ENCODE peak calls at places on chromosomes 11 and 22, in four cellular contexts. V is HepG2, R is K562, Y is GM12878. U is an unnamed sample.

GRCh38 chr11:64022125-64022784 is 13.5 kb upstream of the FLRT1 start:
- DNase-seq in V (no peak), R (no peak), Y (no peak), U (no peak)

GRCh38 chr11:11976476-11977187 is 31.8 kb downstream of the DKK3 start:
- DNase-seq in V (no peak), R (no peak), Y (no peak), U (no peak)

GRCh38 chr11:88552377-88553029 is 215.0 kb upstream of the CTSC start:
- DNase-seq in V (peak; percentile 39), R (peak; percentile 59), Y (peak; percentile 12), U (peak; percentile 73)

GRCh38 chr11:86386791-86387190 is 12.1 kb downstream of the CCDC81 start:
- DNase-seq in V (no peak), R (no peak), Y (no peak), U (no peak)

GRCh38 chr11:83609181-83609580 is 323.0 kb upstream of the CCDC90B start:
- DNase-seq in V (no peak), R (no peak), Y (no peak), U (no peak)

GRCh38 chr22:20912494-20912893 is 4.7 kb upstream of the CRKL start:
- DNase-seq in V (no peak), R (no peak), Y (no peak), U (no peak)

GRCh38 chr11:67199751-67200150 is 66.5 kb upstream of the GRK2 start:
- DNase-seq in V (no peak), R (no peak), Y (no peak), U (no peak)

GRCh38 chr11:72238040-72238450 is 5.9 kb downstream of the PHOX2A start:
- DNase-seq in V (peak; percentile 47), R (peak; percentile 84), Y (no peak), U (peak; percentile 94)

GRCh38 chr11:134037093-134037908 is 31.6 kb upstream of the JAM3 start:
- DNase-seq in V (no peak), R (peak; percentile 25), Y (peak; percentile 7), U (peak; percentile 75)

GRCh38 chr22:38218661-38219331 is 17.0 kb downstream of the MAFF start:
- DNase-seq in V (peak; percentile 76), R (no peak), Y (no peak), U (peak; percentile 73)

GRCh38 chr11:113296447-113297205 is 17.8 kb upstream of the TTC12 start:
- DNase-seq in V (no peak), R (no peak), Y (no peak), U (no peak)

GRCh38 chr11:103433380-103433779 is 324.2 kb downstream of the DYNC2H1 start:
- DNase-seq in V (no peak), R (no peak), Y (no peak), U (no peak)

GRCh38 chr22:38823637-38824036 is 20.2 kb downstream of the NPTXR start:
- DNase-seq in V (no peak), R (no peak), Y (no peak), U (no peak)

GRCh38 chr11:45089251-45089650 is 57.2 kb upstream of the PRDM11 start:
- DNase-seq in V (no peak), R (no peak), Y (no peak), U (no peak)

GRCh38 chr11:64141081-64141783 is 24.7 kb downstream of the MACROD1 start:
- DNase-seq in V (no peak), R (no peak), Y (no peak), U (no peak)

GRCh38 chr11:975824-976223 is 50.2 kb downstream of the AP2A2 start:
- DNase-seq in V (peak; percentile 44), R (peak; percentile 33), Y (no peak), U (peak; percentile 72)

GRCh38 chr22:32020117-32020516 is 22.9 kb upstream of the SLC5A1 start:
- DNase-seq in V (peak; percentile 5), R (no peak), Y (no peak), U (no peak)

GRCh38 chr22:49255741-49256318 is 571.8 kb downstream of the BRD1 start:
- DNase-seq in V (no peak), R (no peak), Y (no peak), U (no peak)

GRCh38 chr11:124638500-124638899 is 15.8 kb downstream of the TBRG1 start:
- DNase-seq in V (no peak), R (peak; percentile 21), Y (no peak), U (no peak)

GRCh38 chr11:57751676-57752253 is at the start of gene BTBD18:
- DNase-seq in V (peak; percentile 83), R (peak; percentile 44), Y (no peak), U (peak; percentile 32)

GRCh38 chr11:95849087-95849825 is 59.0 kb downstream of the CEP57 start:
- DNase-seq in V (peak; percentile 64), R (peak; percentile 39), Y (no peak), U (peak; percentile 30)

GRCh38 chr22:30309981-30310672 is 16.6 kb downstream of the TBC1D10A start:
- DNase-seq in V (no peak), R (no peak), Y (peak; percentile 58), U (no peak)

GRCh38 chr11:62430350-62430749 is 11.5 kb downstream of the SCGB1A1 start:
- DNase-seq in V (no peak), R (no peak), Y (no peak), U (no peak)

GRCh38 chr22:21080435-21081137 is 34.8 kb downstream of the LRRC74B start:
- DNase-seq in V (no peak), R (no peak), Y (no peak), U (no peak)

GRCh38 chr22:49966041-49966715 is 5.6 kb downstream of the PIM3 start:
- DNase-seq in V (no peak), R (no peak), Y (no peak), U (no peak)

GRCh38 chr11:42043312-42043711 is 583.9 kb upstream of the LRRC4C start:
- DNase-seq in V (no peak), R (no peak), Y (no peak), U (no peak)

GRCh38 chr11:109946322-109946846 is 146.8 kb upstream of the ZC3H12C start:
- DNase-seq in V (peak; percentile 78), R (peak; percentile 74), Y (peak; percentile 92), U (peak; percentile 84)

GRCh38 chr11:69512136-69512535 is 30.7 kb downstream of the LINC01488 start:
- DNase-seq in V (no peak), R (no peak), Y (no peak), U (no peak)

DNA sequence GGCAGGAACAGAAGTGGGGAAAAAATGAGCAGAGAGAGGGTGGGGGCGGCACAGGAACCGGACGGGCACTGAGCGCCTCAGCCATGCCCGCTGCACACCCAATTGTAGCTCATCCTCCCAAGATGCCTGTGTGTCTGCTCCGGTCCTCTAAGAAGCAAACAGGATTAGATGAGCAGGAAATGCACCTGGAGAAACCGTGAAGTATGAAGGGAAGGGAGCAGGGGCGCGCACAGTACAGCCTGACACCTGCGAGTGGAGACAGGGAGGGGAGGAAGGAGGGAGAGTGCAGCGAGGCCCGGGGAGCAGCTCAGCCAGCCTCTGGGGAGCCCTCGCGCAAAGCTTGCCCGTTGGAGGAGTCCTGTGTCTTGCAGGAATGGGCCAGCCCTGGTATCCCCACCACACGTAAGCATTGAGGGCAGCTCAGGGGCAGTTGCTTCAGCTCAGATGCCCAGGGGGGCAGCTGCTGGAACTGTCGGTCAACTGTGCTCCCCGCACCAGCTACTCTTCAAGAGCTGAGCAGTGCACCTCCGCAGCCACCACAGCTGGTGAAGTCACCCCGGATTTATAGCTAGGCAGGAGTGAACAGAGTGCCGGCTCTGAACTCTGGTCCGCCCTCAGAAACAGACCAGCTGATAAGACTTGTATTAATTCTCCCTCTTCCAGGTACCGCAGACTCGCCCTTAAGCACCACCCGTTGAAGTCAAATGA is 7.0 kb downstream of the DNAJB13 start:
- DNase-seq in V (no peak), R (no peak), Y (no peak), U (no peak)
- TF ChIP-seq SP1 in V (no peak), R (no peak), Y (no peak), U (no peak)

GRCh38 chr11:4030197-4030596 is 64.4 kb upstream of the RRM1 start:
- DNase-seq in V (no peak), R (no peak), Y (no peak), U (no peak)
- TF ChIP-seq ETV6 in V (no peak), R (no peak), Y (no peak), U (no peak)

DNA sequence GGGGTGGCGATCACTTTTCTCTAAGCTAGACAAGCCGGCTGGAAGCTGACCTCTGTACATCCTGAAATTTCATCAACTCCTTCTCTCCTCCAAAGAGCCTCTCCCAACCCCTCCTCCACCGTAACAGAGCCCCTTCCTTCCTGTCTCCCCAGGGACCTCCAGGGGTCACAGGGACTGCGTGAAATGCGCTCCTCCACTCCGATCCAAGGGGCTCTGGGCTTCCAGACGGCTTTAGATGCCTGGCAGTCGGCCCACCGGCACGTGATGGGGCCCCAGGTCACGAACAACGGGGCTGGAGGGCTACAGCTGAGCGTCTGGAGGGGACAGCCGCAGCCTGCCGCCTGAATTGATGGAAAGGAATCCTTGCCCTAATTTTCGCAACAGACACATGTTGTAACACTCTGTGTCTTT is 264.1 kb downstream of the MN1 start:
- DNase-seq in V (no peak), R (no peak), Y (no peak), U (no peak)
- TF ChIP-seq SP1 in V (no peak), R (no peak), Y (no peak), U (no peak)

DNA sequence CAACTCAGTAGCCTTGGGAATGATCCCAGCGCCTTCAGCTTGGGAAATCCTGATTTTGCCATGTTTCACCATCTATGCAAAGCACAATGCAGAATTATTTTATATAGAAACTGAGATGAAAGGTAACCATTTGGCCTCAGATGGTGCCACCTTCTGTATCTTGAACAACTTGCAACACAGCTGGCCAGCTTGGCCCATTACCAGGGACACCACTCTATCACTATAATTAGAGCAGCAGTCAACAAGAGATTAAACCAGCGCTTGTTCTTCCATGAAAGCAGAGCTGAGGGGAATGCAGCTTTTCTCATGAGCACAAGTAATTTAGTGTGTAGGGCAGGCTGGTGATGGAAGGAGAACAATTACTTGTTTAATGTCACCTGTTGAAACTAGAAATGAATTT is 6.7 kb upstream of the ZDHHC13 start:
- DNase-seq in V (no peak), R (no peak), Y (no peak), U (no peak)
- TF ChIP-seq ETV6 in V (no peak), R (no peak), Y (no peak), U (no peak)

GRCh38 chr11:132202621-132203020 is 832.2 kb downstream of the NTM start:
- DNase-seq in V (no peak), R (no peak), Y (no peak), U (no peak)
- TF ChIP-seq SP1 in V (no peak), R (no peak), Y (no peak), U (no peak)

GRCh38 chr22:29003975-29004646 is 57.5 kb downstream of the C22orf31 start:
- DNase-seq in V (peak; percentile 43), R (no peak), Y (no peak), U (peak; percentile 35)
- TF ChIP-seq ETV6 in V (no peak), R (no peak), Y (no peak), U (no peak)

DNA sequence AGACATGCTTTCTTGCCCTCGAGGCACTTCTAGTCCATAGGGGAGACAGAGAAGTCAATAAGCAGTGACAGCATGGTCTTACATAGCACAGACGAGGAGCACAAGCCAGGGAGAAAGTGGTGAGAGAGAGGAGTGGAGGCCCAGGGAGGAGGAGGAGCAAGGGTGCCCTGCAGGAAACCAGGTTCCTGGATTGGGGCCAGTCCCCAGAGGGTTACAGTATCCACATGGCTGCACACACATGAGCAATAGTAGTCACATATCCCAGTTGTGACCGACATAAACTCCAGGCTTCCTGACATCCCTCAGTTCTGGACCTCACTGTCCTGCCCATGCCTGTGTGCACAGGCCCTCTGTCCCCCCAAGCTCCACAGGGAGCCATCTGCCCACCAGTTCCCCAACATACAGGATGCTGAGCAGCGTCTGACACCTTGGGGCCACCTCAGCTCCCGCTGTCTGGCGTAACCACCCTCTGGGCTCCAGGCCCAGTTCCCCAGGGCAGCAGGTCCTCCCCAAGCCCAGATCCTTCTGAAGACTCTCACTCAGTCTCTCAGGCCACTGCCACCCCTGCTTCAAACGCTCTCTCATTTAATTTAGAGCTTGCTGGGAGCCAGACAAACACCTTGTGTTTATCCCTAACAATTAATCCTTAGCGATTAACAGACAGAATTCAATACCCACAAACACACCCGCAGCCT is 53.7 kb downstream of the DSCAML1 start:
- DNase-seq in V (no peak), R (no peak), Y (no peak), U (no peak)
- TF ChIP-seq SP1 in V (no peak), R (no peak), Y (no peak), U (no peak)

U was measured in WTC11.